ENCODE peak calls at places on chromosomes 7 and 10, in four cellular contexts. W is stimulated activated naive CD4-positive, alpha-beta T cell treated with Interleukin-2 at 50 U/mL for 16 hours; I is smooth muscle cell of the brain vasculature; O is SW480. R is an unnamed sample.

GRCh38 chr7:133027397-133027796 is 54.5 kb downstream of the CHCHD3 start:
- DNase-seq in W (no peak), I (no peak), O (no peak), R (no peak)

GRCh38 chr10:1873916-1874315 is 136.6 kb upstream of the ADARB2 start:
- DNase-seq in W (no peak), I (no peak), O (no peak), R (no peak)

GRCh38 chr10:31515819-31516402 is 196.9 kb downstream of the ZEB1 start:
- DNase-seq in W (no peak), I (no peak), O (no peak), R (no peak)

GRCh38 chr10:132303361-132304115 is 4.2 kb downstream of the STK32C start:
- DNase-seq in W (no peak), I (no peak), O (peak), R (no peak)

GRCh38 chr10:66925896-66926719 is at the start of gene LRRTM3:
- DNase-seq in W (no peak), I (peak), O (peak), R (peak)

GRCh38 chr7:133770863-133771492 is 356.2 kb upstream of the LRGUK start:
- DNase-seq in W (no peak), I (no peak), O (no peak), R (peak)

GRCh38 chr7:78777844-78778243 is 675.6 kb downstream of the MAGI2 start:
- DNase-seq in W (no peak), I (no peak), O (no peak), R (no peak)

GRCh38 chr7:100496509-100496908 is 12.8 kb downstream of the NYAP1 start:
- DNase-seq in W (no peak), I (no peak), O (no peak), R (no peak)

GRCh38 chr7:29611941-29612527 is 48.4 kb downstream of the PRR15 start:
- DNase-seq in W (no peak), I (no peak), O (no peak), R (no peak)

GRCh38 chr10:132065491-132066105 is at the start of gene JAKMIP3:
- DNase-seq in W (no peak), I (peak), O (peak), R (peak)

GRCh38 chr7:141945356-141945755 is 1.4 kb downstream of the CLEC5A start:
- DNase-seq in W (no peak), I (no peak), O (no peak), R (no peak)

GRCh38 chr7:134470864-134471263 is 12.0 kb upstream of the AKR1B1 start:
- DNase-seq in W (no peak), I (no peak), O (peak), R (no peak)

GRCh38 chr10:6050801-6051445 is 11.2 kb downstream of the IL2RA start:
- DNase-seq in W (peak), I (peak), O (peak), R (no peak)

GRCh38 chr7:37337522-37337921 is 111.1 kb downstream of the ELMO1 start:
- DNase-seq in W (no peak), I (no peak), O (no peak), R (no peak)

GRCh38 chr7:6078548-6078947 is 47.4 kb downstream of the ANKRD61 start:
- DNase-seq in W (no peak), I (no peak), O (no peak), R (no peak)

GRCh38 chr10:5234106-5234877 is 37.7 kb downstream of the AKR1C4 start:
- DNase-seq in W (no peak), I (no peak), O (no peak), R (no peak)

GRCh38 chr7:2639994-2640830 is 8.4 kb downstream of the TTYH3 start:
- DNase-seq in W (no peak), I (no peak), O (no peak), R (no peak)

GRCh38 chr7:1693419-1693990 is 23.4 kb downstream of the ELFN1 start:
- DNase-seq in W (no peak), I (no peak), O (no peak), R (no peak)

GRCh38 chr7:120742370-120742769 is 115.6 kb downstream of the TSPAN12 start:
- DNase-seq in W (no peak), I (no peak), O (no peak), R (no peak)

GRCh38 chr10:90925078-90926029 is 4.5 kb upstream of the ANKRD1 start:
- DNase-seq in W (no peak), I (no peak), O (no peak), R (no peak)

GRCh38 chr10:132522521-132523411 is 14.8 kb upstream of the INPP5A start:
- DNase-seq in W (no peak), I (no peak), O (no peak), R (no peak)

GRCh38 chr7:85103962-85104361 is 82.9 kb downstream of the SEMA3D start:
- DNase-seq in W (no peak), I (no peak), O (no peak), R (no peak)

GRCh38 chr10:78335691-78336401 is 302.2 kb downstream of the RPS24 start:
- DNase-seq in W (no peak), I (peak), O (no peak), R (no peak)

GRCh38 chr10:91700788-91701444 is 68.0 kb upstream of the PPP1R3C start:
- DNase-seq in W (no peak), I (no peak), O (no peak), R (no peak)

GRCh38 chr7:41825927-41826480 is 123.1 kb upstream of the INHBA start:
- DNase-seq in W (no peak), I (no peak), O (no peak), R (no peak)

GRCh38 chr7:48094861-48095293 is 5.8 kb downstream of the UPP1 start:
- DNase-seq in W (no peak), I (no peak), O (no peak), R (no peak)

GRCh38 chr10:93894516-93895378 is 969 bp downstream of the SLC35G1 start:
- DNase-seq in W (no peak), I (no peak), O (no peak), R (no peak)

GRCh38 chr10:78684954-78685353 is 383.8 kb upstream of the ZMIZ1 start:
- DNase-seq in W (no peak), I (no peak), O (no peak), R (no peak)

GRCh38 chr10:119526606-119527592 is 15.6 kb downstream of the RGS10 start:
- DNase-seq in W (no peak), I (no peak), O (no peak), R (no peak)

GRCh38 chr10:69645751-69646687 is 16.0 kb downstream of the FAM241B start:
- DNase-seq in W (no peak), I (no peak), O (no peak), R (no peak)

GRCh38 chr7:101066141-101066857 is 19.0 kb upstream of the TRIM56 start:
- DNase-seq in W (no peak), I (peak), O (no peak), R (no peak)